ENCODE peak calls at places on chromosomes 6 and 20, in seven cellular contexts. M is tibial nerve, X is HFFc6, Q is PC-9, P is endothelial cell, J is fibroblast of pulmonary artery, N is NB4. L is an unnamed sample.

GRCh38 chr6:134295953-134296553 is 21.9 kb downstream of the SGK1 start:
- DNase-seq in M (peak; percentile 59), X (peak; percentile 97), Q (peak; percentile 99), P (no peak), J (peak; percentile 100), N (peak; percentile 91), L (no peak)

GRCh38 chr6:29679962-29680361 is 990 bp downstream of the ZFP57 start:
- DNase-seq in M (no peak), X (no peak), Q (no peak), P (no peak), J (no peak), N (peak; percentile 36), L (no peak)

GRCh38 chr6:70901324-70901723 is 55.5 kb downstream of the B3GAT2 start:
- DNase-seq in M (no peak), X (peak; percentile 3), Q (no peak), P (no peak), J (no peak), N (no peak), L (no peak)

GRCh38 chr20:35207950-35208611 is 18.4 kb upstream of the MMP24 start:
- DNase-seq in M (peak; percentile 96), X (peak; percentile 69), Q (peak; percentile 56), P (peak; percentile 86), J (peak; percentile 87), N (peak; percentile 84), L (peak; percentile 67)

GRCh38 chr6:91132461-91132860 is 545.6 kb upstream of the MAP3K7 start:
- DNase-seq in M (no peak), X (no peak), Q (no peak), P (no peak), J (peak; percentile 4), N (peak; percentile 2), L (no peak)

GRCh38 chr20:10861086-10861485 is 187.3 kb upstream of the JAG1 start:
- DNase-seq in M (no peak), X (peak; percentile 31), Q (peak; percentile 42), P (no peak), J (peak; percentile 56), N (peak; percentile 81), L (no peak)

GRCh38 chr20:51525241-51526104 is 17.0 kb downstream of the NFATC2 start:
- DNase-seq in M (no peak), X (no peak), Q (no peak), P (peak; percentile 19), J (no peak), N (peak; percentile 87), L (no peak)

GRCh38 chr20:19749537-19749936 is 8.5 kb upstream of the RIN2 start:
- DNase-seq in M (no peak), X (no peak), Q (no peak), P (no peak), J (no peak), N (no peak), L (no peak)

GRCh38 chr6:90160013-90160412 is 136.6 kb downstream of the BACH2 start:
- DNase-seq in M (no peak), X (no peak), Q (no peak), P (no peak), J (no peak), N (no peak), L (no peak)

GRCh38 chr6:37100740-37101139 is 69.2 kb upstream of the PIM1 start:
- DNase-seq in M (no peak), X (no peak), Q (no peak), P (no peak), J (no peak), N (no peak), L (no peak)

GRCh38 chr6:16278048-16278724 is 39.8 kb downstream of the GMPR start:
- DNase-seq in M (no peak), X (no peak), Q (no peak), P (no peak), J (no peak), N (no peak), L (peak; percentile 90)

GRCh38 chr6:16274519-16275229 is 36.3 kb downstream of the GMPR start:
- DNase-seq in M (no peak), X (no peak), Q (no peak), P (no peak), J (peak; percentile 35), N (no peak), L (no peak)

GRCh38 chr6:16275230-16275574 is 36.8 kb downstream of the GMPR start:
- DNase-seq in M (no peak), X (no peak), Q (no peak), P (no peak), J (no peak), N (no peak), L (no peak)

GRCh38 chr6:16278750-16279149 is 40.4 kb downstream of the GMPR start:
- DNase-seq in M (no peak), X (no peak), Q (no peak), P (no peak), J (no peak), N (no peak), L (no peak)

DNA sequence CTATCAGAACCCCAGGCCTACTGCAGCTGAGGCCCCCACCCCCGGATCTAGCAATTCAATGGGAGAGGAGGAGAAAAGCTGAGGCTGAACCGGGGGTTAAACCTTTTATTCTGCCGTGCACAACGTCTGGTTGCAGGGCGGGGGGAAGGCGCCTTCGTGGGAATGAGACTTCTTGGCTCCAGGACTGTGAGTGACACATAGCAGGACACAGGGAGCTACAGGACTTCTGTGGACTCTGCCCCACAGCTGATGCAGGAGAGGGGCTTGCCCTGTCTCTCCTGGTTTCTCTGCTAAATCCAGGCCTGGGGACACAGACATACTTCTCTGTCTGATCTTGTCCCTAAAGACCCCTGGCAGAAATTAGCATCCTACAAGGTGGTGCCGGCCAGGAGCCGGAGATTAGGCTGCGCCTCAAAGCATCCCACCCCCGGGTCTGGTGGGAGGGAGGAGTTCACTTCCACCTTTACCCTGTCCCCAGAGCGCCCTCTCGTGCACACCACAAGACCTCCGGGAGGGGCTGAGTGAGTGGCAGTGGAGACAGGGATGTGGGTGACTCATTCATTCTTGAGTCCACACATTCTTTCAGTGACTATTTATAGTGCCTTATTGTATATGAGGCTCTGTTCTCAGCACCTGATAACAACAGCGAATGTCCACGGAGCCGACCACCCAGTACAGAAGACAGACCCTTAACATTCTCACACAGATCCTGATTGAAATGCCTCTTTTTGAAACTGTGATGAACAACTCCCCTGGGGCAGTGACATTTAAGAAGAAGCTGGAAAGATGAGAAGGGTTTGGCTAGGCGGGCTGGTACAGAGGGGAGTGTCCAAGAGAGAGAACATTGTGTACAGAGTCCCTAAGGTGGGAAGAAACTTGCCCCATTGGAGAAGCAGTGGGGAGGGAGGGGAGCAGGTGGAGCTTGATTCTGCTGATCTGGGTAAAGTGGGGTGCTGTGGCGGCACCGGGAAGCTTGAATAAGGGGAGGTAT is 38.9 kb downstream of the GMPR start:
- DNase-seq in M (peak; percentile 12), X (peak; percentile 87), Q (peak; percentile 83), P (peak; percentile 66), J (peak; percentile 89), N (peak; percentile 93), L (peak; percentile 97)
- TF ChIP-seq CTCF in M (no peak), X (peak; percentile 81), Q (peak; percentile 69), P (peak; percentile 25), J (peak; percentile 68), N (peak; percentile 88), L (peak; percentile 59)

GRCh38 chr6:939526-940252 is 246.8 kb upstream of the EXOC2 start:
- DNase-seq in M (no peak), X (no peak), Q (no peak), P (no peak), J (no peak), N (no peak), L (no peak)
- TF ChIP-seq CTCF in M (no peak), X (no peak), Q (no peak), P (no peak), J (no peak), N (no peak), L (no peak)

DNA sequence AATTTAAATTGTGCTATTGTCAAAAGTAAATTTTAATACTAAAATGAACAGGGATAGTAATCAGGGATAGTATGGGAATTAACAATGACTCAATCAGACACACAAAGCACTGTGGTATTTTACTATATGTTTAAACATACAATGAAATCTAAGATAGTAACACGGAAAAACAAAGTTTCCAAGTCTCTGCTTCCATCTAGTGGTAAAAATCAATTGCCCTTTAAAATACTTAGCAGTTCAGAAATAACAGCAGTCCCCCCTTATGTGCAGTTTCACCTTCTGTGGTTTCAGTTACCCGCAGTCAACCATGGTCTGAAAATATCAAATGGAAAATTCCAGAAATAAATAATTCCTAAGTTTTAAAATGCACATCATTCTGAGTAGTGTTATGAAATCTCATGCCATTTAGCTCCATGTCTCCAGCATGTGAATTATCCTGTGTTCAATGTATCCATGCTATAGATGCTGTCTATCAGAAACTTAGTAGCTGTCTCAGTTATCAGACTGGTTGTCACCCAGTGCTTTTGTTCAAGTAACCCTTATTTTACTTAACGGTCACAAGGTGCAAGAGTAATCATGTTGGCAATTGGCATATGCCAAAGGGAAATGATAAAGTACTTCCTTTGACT is 58.5 kb downstream of the AHI1 start:
- DNase-seq in M (no peak), X (peak; percentile 12), Q (peak; percentile 35), P (no peak), J (peak; percentile 50), N (peak; percentile 75), L (no peak)
- TF ChIP-seq CTCF in M (peak; percentile 5), X (peak; percentile 80), Q (peak; percentile 73), P (peak; percentile 55), J (peak; percentile 62), N (peak; percentile 41), L (no peak)

DNA sequence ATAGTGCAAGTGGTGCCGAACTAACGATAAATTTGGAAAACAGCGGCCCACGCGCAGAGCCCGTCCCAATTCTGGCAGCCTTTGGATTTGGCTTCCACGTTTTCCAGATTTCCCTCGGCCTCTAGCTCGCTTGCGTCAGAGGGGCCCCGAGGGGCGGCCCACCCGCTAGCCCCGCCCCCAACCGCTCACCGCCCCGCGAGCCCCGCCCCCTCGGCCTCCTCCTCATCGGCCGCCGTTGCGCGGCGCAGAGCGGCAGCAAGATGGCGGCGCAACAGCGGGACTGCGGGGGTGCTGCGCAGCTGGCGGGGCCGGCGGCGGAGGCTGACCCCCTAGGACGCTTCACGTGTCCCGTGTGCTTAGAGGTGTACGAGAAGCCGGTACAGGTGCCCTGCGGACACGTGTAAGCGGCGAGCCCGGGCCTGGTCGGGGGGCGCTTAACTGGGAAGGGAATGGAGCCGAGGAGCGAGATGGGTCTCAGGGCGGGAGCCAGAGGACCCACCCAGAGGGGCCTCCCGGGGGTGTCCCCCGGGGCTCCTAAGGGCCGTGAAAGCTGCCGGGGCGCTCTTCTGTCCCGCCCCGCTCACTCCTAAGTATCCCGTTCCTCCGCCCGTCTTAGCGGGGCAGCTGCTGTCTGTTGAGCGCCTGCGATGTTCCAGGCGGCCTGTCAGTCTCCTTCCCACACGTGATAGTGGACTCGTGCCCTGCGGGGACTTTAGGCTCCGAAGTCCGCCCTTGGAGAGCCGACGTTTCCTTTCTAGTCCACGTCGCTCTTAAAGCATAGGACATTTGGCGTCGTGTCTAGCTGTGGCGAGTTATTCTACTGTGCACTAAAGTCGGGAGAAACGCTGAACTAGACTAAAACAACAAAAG is at the start of gene RNF114:
- DNase-seq in M (peak; percentile 94), X (peak; percentile 73), Q (peak; percentile 73), P (peak; percentile 91), J (peak; percentile 91), N (peak; percentile 93), L (peak; percentile 89)
- TF ChIP-seq CTCF in M (no peak), X (peak; percentile 25), Q (peak; percentile 28), P (no peak), J (no peak), N (no peak), L (peak; percentile 21)

L was measured in gastrocnemius medialis.